ENCODE peak calls at places on chromosomes 6 and 20, in seven cellular contexts. I is posterior cingulate gyrus, X is mesendoderm, Z is T-helper 2 cell, U is B cell, W is bronchial epithelial cell, G is GM12865. M is an unnamed sample.

GRCh38 chr6:85676086-85676729 is 33.5 kb upstream of the SYNCRIP start:
- DNase-seq in W (peak), I (no peak), G (no peak), U (no peak), Z (no peak), X (no peak), M (no peak)

GRCh38 chr6:106476326-106477105 is 116.0 kb downstream of the CRYBG1 start:
- DNase-seq in Z (no peak), X (no peak), W (peak), I (no peak), U (no peak), G (no peak), M (peak)

GRCh38 chr6:26501482-26501986 is 1.4 kb downstream of the BTN1A1 start:
- DNase-seq in U (no peak), Z (peak), G (peak), I (no peak), W (no peak), X (peak), M (no peak)

GRCh38 chr6:87905101-87905517 is 142.5 kb upstream of the SPACA1 start:
- DNase-seq in I (no peak), X (no peak), G (peak), W (peak), U (no peak), Z (no peak), M (no peak)

GRCh38 chr20:16615199-16615598 is 42.0 kb upstream of the KIF16B start:
- DNase-seq in I (peak), Z (no peak), W (peak), X (no peak), U (no peak), G (no peak), M (peak)

GRCh38 chr6:31795616-31796298 is at the start of gene VARS1:
- DNase-seq in W (peak), G (peak), X (peak), Z (peak), I (peak), U (peak), M (peak)

GRCh38 chr6:5351552-5351951 is 90.2 kb downstream of the FARS2 start:
- DNase-seq in X (no peak), W (peak), G (no peak), I (no peak), U (no peak), Z (no peak), M (no peak)

GRCh38 chr20:25269057-25269832 is 21.4 kb downstream of the PYGB start:
- DNase-seq in U (peak), I (peak), X (no peak), W (no peak), G (no peak), Z (no peak), M (no peak)

GRCh38 chr20:36573798-36574277 is 441 bp downstream of the TGIF2 start:
- DNase-seq in Z (no peak), X (no peak), W (no peak), G (peak), I (no peak), U (peak), M (no peak)

GRCh38 chr6:15416932-15417509 is 171.2 kb downstream of the JARID2 start:
- DNase-seq in G (no peak), I (no peak), X (no peak), U (no peak), W (peak), Z (no peak), M (no peak)

GRCh38 chr20:57938158-57939108 is 228.6 kb upstream of the PMEPA1 start:
- DNase-seq in Z (no peak), I (no peak), G (no peak), U (no peak), W (no peak), X (peak), M (no peak)

GRCh38 chr6:152295346-152295745 is 341.8 kb downstream of the SYNE1 start:
- DNase-seq in G (no peak), U (no peak), X (no peak), W (peak), I (no peak), Z (no peak), M (peak)

GRCh38 chr6:5086294-5086890 is 1.3 kb downstream of the PPP1R3G start:
- DNase-seq in G (no peak), U (no peak), I (no peak), Z (no peak), X (peak), W (no peak), M (no peak)

GRCh38 chr6:7974932-7975763 is 64.6 kb upstream of the TXNDC5 start:
- DNase-seq in I (peak), G (peak), W (peak), U (no peak), X (peak), Z (no peak), M (peak)

GRCh38 chr6:107140581-107140980 is 25.3 kb upstream of the BEND3 start:
- DNase-seq in G (no peak), Z (no peak), X (no peak), U (no peak), W (no peak), I (no peak), M (no peak)

GRCh38 chr6:157017861-157018260 is 240.7 kb downstream of the ARID1B start:
- DNase-seq in W (peak), I (no peak), G (no peak), X (no peak), U (no peak), Z (no peak), M (peak)

GRCh38 chr20:59903631-59904030 is 29.8 kb downstream of the SYCP2 start:
- DNase-seq in U (no peak), W (no peak), Z (no peak), I (no peak), X (no peak), G (no peak), M (no peak)

GRCh38 chr20:64103871-64104666 is 3.3 kb downstream of the NPBWR2 start:
- DNase-seq in W (no peak), X (no peak), U (peak), G (no peak), Z (no peak), I (no peak), M (no peak)

GRCh38 chr6:106731144-106731842 is 101.9 kb downstream of the QRSL1 start:
- DNase-seq in U (no peak), Z (no peak), I (no peak), G (no peak), X (no peak), W (no peak), M (peak)

GRCh38 chr6:170165085-170165484 is 125.8 kb downstream of the DLL1 start:
- DNase-seq in W (no peak), G (no peak), Z (no peak), X (peak), I (peak), U (no peak), M (no peak)

GRCh38 chr6:112640895-112641294 is 293.8 kb downstream of the RFPL4B start:
- DNase-seq in Z (no peak), U (no peak), G (no peak), W (no peak), X (no peak), I (no peak), M (peak)